ENCODE peak calls at places on chromosomes 2 and 18, in seven cellular contexts. One of them, this sample, is unnamed.

GRCh38 chr2:28507806-28508764 is 12.2 kb downstream of the PLB1 start:
- DNase-seq in GDM1: no peak
- DNase-seq in anterior cingulate cortex: no peak
- DNase-seq in NCI-H1694 treated with DMSO at 0.1 percent for 48 hours: no peak
- DNase-seq in skeletal muscle cell: no peak
- DNase-seq in NCI-H1105 treated with DMSO at 0.1 percent for 48 hours: no peak
- DNase-seq in T-cell: no peak
- DNase-seq in this sample: peak

GRCh38 chr2:216081487-216082387 is at the start of the genes PECR and TMEM169:
- DNase-seq in GDM1: peak
- DNase-seq in anterior cingulate cortex: peak
- DNase-seq in NCI-H1694 treated with DMSO at 0.1 percent for 48 hours: peak
- DNase-seq in skeletal muscle cell: no peak
- DNase-seq in NCI-H1105 treated with DMSO at 0.1 percent for 48 hours: peak
- DNase-seq in T-cell: peak
- DNase-seq in this sample: peak

GRCh38 chr18:4318311-4318710 is 136.8 kb downstream of the DLGAP1 start:
- DNase-seq in GDM1: no peak
- DNase-seq in anterior cingulate cortex: no peak
- DNase-seq in NCI-H1694 treated with DMSO at 0.1 percent for 48 hours: no peak
- DNase-seq in skeletal muscle cell: no peak
- DNase-seq in NCI-H1105 treated with DMSO at 0.1 percent for 48 hours: no peak
- DNase-seq in T-cell: no peak
- DNase-seq in this sample: no peak

GRCh38 chr2:53021828-53022227 is 745.8 kb upstream of the CHAC2 start:
- DNase-seq in GDM1: no peak
- DNase-seq in anterior cingulate cortex: no peak
- DNase-seq in NCI-H1694 treated with DMSO at 0.1 percent for 48 hours: no peak
- DNase-seq in skeletal muscle cell: no peak
- DNase-seq in NCI-H1105 treated with DMSO at 0.1 percent for 48 hours: no peak
- DNase-seq in T-cell: no peak
- DNase-seq in this sample: no peak

GRCh38 chr2:149040451-149040850 is 2.0 kb downstream of the LYPD6B start:
- DNase-seq in GDM1: no peak
- DNase-seq in anterior cingulate cortex: no peak
- DNase-seq in NCI-H1694 treated with DMSO at 0.1 percent for 48 hours: peak
- DNase-seq in skeletal muscle cell: no peak
- DNase-seq in NCI-H1105 treated with DMSO at 0.1 percent for 48 hours: no peak
- DNase-seq in T-cell: peak
- DNase-seq in this sample: no peak

GRCh38 chr2:189083088-189083487 is 96.5 kb downstream of the COL5A2 start:
- DNase-seq in GDM1: no peak
- DNase-seq in anterior cingulate cortex: no peak
- DNase-seq in NCI-H1694 treated with DMSO at 0.1 percent for 48 hours: no peak
- DNase-seq in skeletal muscle cell: no peak
- DNase-seq in NCI-H1105 treated with DMSO at 0.1 percent for 48 hours: no peak
- DNase-seq in T-cell: no peak
- DNase-seq in this sample: no peak

GRCh38 chr2:136135924-136136906 is 18.3 kb upstream of the CXCR4 start:
- DNase-seq in GDM1: no peak
- DNase-seq in anterior cingulate cortex: no peak
- DNase-seq in NCI-H1694 treated with DMSO at 0.1 percent for 48 hours: peak
- DNase-seq in skeletal muscle cell: no peak
- DNase-seq in NCI-H1105 treated with DMSO at 0.1 percent for 48 hours: peak
- DNase-seq in T-cell: peak
- DNase-seq in this sample: peak

GRCh38 chr18:48390641-48391040 is 18.5 kb downstream of the ZBTB7C start:
- DNase-seq in GDM1: no peak
- DNase-seq in anterior cingulate cortex: no peak
- DNase-seq in NCI-H1694 treated with DMSO at 0.1 percent for 48 hours: no peak
- DNase-seq in skeletal muscle cell: no peak
- DNase-seq in NCI-H1105 treated with DMSO at 0.1 percent for 48 hours: no peak
- DNase-seq in T-cell: no peak
- DNase-seq in this sample: no peak

GRCh38 chr2:170012773-170013172 is 165.2 kb upstream of the MYO3B start:
- DNase-seq in GDM1: no peak
- DNase-seq in anterior cingulate cortex: no peak
- DNase-seq in NCI-H1694 treated with DMSO at 0.1 percent for 48 hours: no peak
- DNase-seq in skeletal muscle cell: no peak
- DNase-seq in NCI-H1105 treated with DMSO at 0.1 percent for 48 hours: no peak
- DNase-seq in T-cell: no peak
- DNase-seq in this sample: no peak

GRCh38 chr2:106192752-106193490 is 1.2 kb downstream of the UXS1 start:
- DNase-seq in GDM1: no peak
- DNase-seq in anterior cingulate cortex: no peak
- DNase-seq in NCI-H1694 treated with DMSO at 0.1 percent for 48 hours: peak
- DNase-seq in skeletal muscle cell: peak
- DNase-seq in NCI-H1105 treated with DMSO at 0.1 percent for 48 hours: peak
- DNase-seq in T-cell: peak
- DNase-seq in this sample: peak

GRCh38 chr2:444937-445884 is 157.3 kb upstream of the ALKAL2 start:
- DNase-seq in GDM1: no peak
- DNase-seq in anterior cingulate cortex: no peak
- DNase-seq in NCI-H1694 treated with DMSO at 0.1 percent for 48 hours: no peak
- DNase-seq in skeletal muscle cell: no peak
- DNase-seq in NCI-H1105 treated with DMSO at 0.1 percent for 48 hours: no peak
- DNase-seq in T-cell: peak
- DNase-seq in this sample: no peak

GRCh38 chr2:40877734-40878288 is 425.9 kb upstream of the SLC8A1 start:
- DNase-seq in GDM1: no peak
- DNase-seq in anterior cingulate cortex: no peak
- DNase-seq in NCI-H1694 treated with DMSO at 0.1 percent for 48 hours: no peak
- DNase-seq in skeletal muscle cell: peak
- DNase-seq in NCI-H1105 treated with DMSO at 0.1 percent for 48 hours: no peak
- DNase-seq in T-cell: no peak
- DNase-seq in this sample: no peak

GRCh38 chr2:64337314-64337713 is 116.6 kb upstream of the LGALSL start:
- DNase-seq in GDM1: no peak
- DNase-seq in anterior cingulate cortex: no peak
- DNase-seq in NCI-H1694 treated with DMSO at 0.1 percent for 48 hours: no peak
- DNase-seq in skeletal muscle cell: no peak
- DNase-seq in NCI-H1105 treated with DMSO at 0.1 percent for 48 hours: no peak
- DNase-seq in T-cell: no peak
- DNase-seq in this sample: no peak

GRCh38 chr18:31101148-31102019 is 837 bp downstream of the DSC2 start:
- DNase-seq in GDM1: no peak
- DNase-seq in anterior cingulate cortex: peak
- DNase-seq in NCI-H1694 treated with DMSO at 0.1 percent for 48 hours: no peak
- DNase-seq in skeletal muscle cell: no peak
- DNase-seq in NCI-H1105 treated with DMSO at 0.1 percent for 48 hours: peak
- DNase-seq in T-cell: no peak
- DNase-seq in this sample: no peak

GRCh38 chr18:28984731-28985130 is 807.8 kb upstream of the CDH2 start:
- DNase-seq in GDM1: no peak
- DNase-seq in anterior cingulate cortex: no peak
- DNase-seq in NCI-H1694 treated with DMSO at 0.1 percent for 48 hours: no peak
- DNase-seq in skeletal muscle cell: peak
- DNase-seq in NCI-H1105 treated with DMSO at 0.1 percent for 48 hours: no peak
- DNase-seq in T-cell: no peak
- DNase-seq in this sample: no peak

GRCh38 chr2:203681978-203682377 is 24.5 kb upstream of the CD28 start:
- DNase-seq in GDM1: no peak
- DNase-seq in anterior cingulate cortex: no peak
- DNase-seq in NCI-H1694 treated with DMSO at 0.1 percent for 48 hours: no peak
- DNase-seq in skeletal muscle cell: no peak
- DNase-seq in NCI-H1105 treated with DMSO at 0.1 percent for 48 hours: no peak
- DNase-seq in T-cell: no peak
- DNase-seq in this sample: no peak

GRCh38 chr2:241499146-241499965 is 9.0 kb downstream of the STK25 start:
- DNase-seq in GDM1: no peak
- DNase-seq in anterior cingulate cortex: no peak
- DNase-seq in NCI-H1694 treated with DMSO at 0.1 percent for 48 hours: no peak
- DNase-seq in skeletal muscle cell: no peak
- DNase-seq in NCI-H1105 treated with DMSO at 0.1 percent for 48 hours: no peak
- DNase-seq in T-cell: no peak
- DNase-seq in this sample: no peak

GRCh38 chr2:67455219-67456142 is 58.3 kb downstream of the ETAA1 start:
- DNase-seq in GDM1: no peak
- DNase-seq in anterior cingulate cortex: no peak
- DNase-seq in NCI-H1694 treated with DMSO at 0.1 percent for 48 hours: no peak
- DNase-seq in skeletal muscle cell: no peak
- DNase-seq in NCI-H1105 treated with DMSO at 0.1 percent for 48 hours: no peak
- DNase-seq in T-cell: no peak
- DNase-seq in this sample: no peak

GRCh38 chr2:55498582-55498981 is 20.9 kb upstream of the CFAP36 start:
- DNase-seq in GDM1: no peak
- DNase-seq in anterior cingulate cortex: no peak
- DNase-seq in NCI-H1694 treated with DMSO at 0.1 percent for 48 hours: no peak
- DNase-seq in skeletal muscle cell: no peak
- DNase-seq in NCI-H1105 treated with DMSO at 0.1 percent for 48 hours: no peak
- DNase-seq in T-cell: no peak
- DNase-seq in this sample: no peak

GRCh38 chr18:34222396-34223163 is 2.1 kb downstream of the NOL4 start:
- DNase-seq in GDM1: no peak
- DNase-seq in anterior cingulate cortex: no peak
- DNase-seq in NCI-H1694 treated with DMSO at 0.1 percent for 48 hours: peak
- DNase-seq in skeletal muscle cell: no peak
- DNase-seq in NCI-H1105 treated with DMSO at 0.1 percent for 48 hours: peak
- DNase-seq in T-cell: no peak
- DNase-seq in this sample: no peak

GRCh38 chr2:217773539-217773938 is 229.3 kb downstream of the TNS1 start:
- DNase-seq in GDM1: no peak
- DNase-seq in anterior cingulate cortex: no peak
- DNase-seq in NCI-H1694 treated with DMSO at 0.1 percent for 48 hours: no peak
- DNase-seq in skeletal muscle cell: no peak
- DNase-seq in NCI-H1105 treated with DMSO at 0.1 percent for 48 hours: no peak
- DNase-seq in T-cell: no peak
- DNase-seq in this sample: no peak

GRCh38 chr18:22739789-22740188 is 193.3 kb upstream of the RBBP8 start:
- DNase-seq in GDM1: no peak
- DNase-seq in anterior cingulate cortex: no peak
- DNase-seq in NCI-H1694 treated with DMSO at 0.1 percent for 48 hours: no peak
- DNase-seq in skeletal muscle cell: no peak
- DNase-seq in NCI-H1105 treated with DMSO at 0.1 percent for 48 hours: no peak
- DNase-seq in T-cell: no peak
- DNase-seq in this sample: no peak

GRCh38 chr2:178119181-178119922 is 7.1 kb downstream of the RBM45 start:
- DNase-seq in GDM1: no peak
- DNase-seq in anterior cingulate cortex: no peak
- DNase-seq in NCI-H1694 treated with DMSO at 0.1 percent for 48 hours: peak
- DNase-seq in skeletal muscle cell: no peak
- DNase-seq in NCI-H1105 treated with DMSO at 0.1 percent for 48 hours: no peak
- DNase-seq in T-cell: no peak
- DNase-seq in this sample: no peak

GRCh38 chr18:37985126-37985525 is 419.5 kb upstream of the CELF4 start:
- DNase-seq in GDM1: no peak
- DNase-seq in anterior cingulate cortex: no peak
- DNase-seq in NCI-H1694 treated with DMSO at 0.1 percent for 48 hours: no peak
- DNase-seq in skeletal muscle cell: no peak
- DNase-seq in NCI-H1105 treated with DMSO at 0.1 percent for 48 hours: no peak
- DNase-seq in T-cell: no peak
- DNase-seq in this sample: no peak

GRCh38 chr2:85813978-85814801 is 60.4 kb downstream of the ATOH8 start:
- DNase-seq in GDM1: peak
- DNase-seq in anterior cingulate cortex: peak
- DNase-seq in NCI-H1694 treated with DMSO at 0.1 percent for 48 hours: peak
- DNase-seq in skeletal muscle cell: no peak
- DNase-seq in NCI-H1105 treated with DMSO at 0.1 percent for 48 hours: peak
- DNase-seq in T-cell: peak
- DNase-seq in this sample: peak

GRCh38 chr2:67082813-67083212 is 314.3 kb upstream of the ETAA1 start:
- DNase-seq in GDM1: no peak
- DNase-seq in anterior cingulate cortex: no peak
- DNase-seq in NCI-H1694 treated with DMSO at 0.1 percent for 48 hours: no peak
- DNase-seq in skeletal muscle cell: no peak
- DNase-seq in NCI-H1105 treated with DMSO at 0.1 percent for 48 hours: no peak
- DNase-seq in T-cell: no peak
- DNase-seq in this sample: no peak

GRCh38 chr18:8253943-8254342 is 355.3 kb upstream of the RAB12 start:
- DNase-seq in GDM1: no peak
- DNase-seq in anterior cingulate cortex: no peak
- DNase-seq in NCI-H1694 treated with DMSO at 0.1 percent for 48 hours: no peak
- DNase-seq in skeletal muscle cell: no peak
- DNase-seq in NCI-H1105 treated with DMSO at 0.1 percent for 48 hours: no peak
- DNase-seq in T-cell: no peak
- DNase-seq in this sample: no peak

GRCh38 chr2:219076253-219076652 is 15.5 kb upstream of the IHH start:
- DNase-seq in GDM1: no peak
- DNase-seq in anterior cingulate cortex: no peak
- DNase-seq in NCI-H1694 treated with DMSO at 0.1 percent for 48 hours: no peak
- DNase-seq in skeletal muscle cell: no peak
- DNase-seq in NCI-H1105 treated with DMSO at 0.1 percent for 48 hours: no peak
- DNase-seq in T-cell: no peak
- DNase-seq in this sample: no peak

GRCh38 chr2:205698556-205699282 is 16.4 kb downstream of the NRP2 start:
- DNase-seq in GDM1: no peak
- DNase-seq in anterior cingulate cortex: no peak
- DNase-seq in NCI-H1694 treated with DMSO at 0.1 percent for 48 hours: no peak
- DNase-seq in skeletal muscle cell: no peak
- DNase-seq in NCI-H1105 treated with DMSO at 0.1 percent for 48 hours: no peak
- DNase-seq in T-cell: no peak
- DNase-seq in this sample: no peak

GRCh38 chr2:48147719-48148118 is 241.4 kb upstream of the FBXO11 start:
- DNase-seq in GDM1: no peak
- DNase-seq in anterior cingulate cortex: no peak
- DNase-seq in NCI-H1694 treated with DMSO at 0.1 percent for 48 hours: no peak
- DNase-seq in skeletal muscle cell: no peak
- DNase-seq in NCI-H1105 treated with DMSO at 0.1 percent for 48 hours: no peak
- DNase-seq in T-cell: no peak
- DNase-seq in this sample: no peak

GRCh38 chr2:191976436-191976835 is 129.5 kb upstream of the CAVIN2 start:
- DNase-seq in GDM1: no peak
- DNase-seq in anterior cingulate cortex: no peak
- DNase-seq in NCI-H1694 treated with DMSO at 0.1 percent for 48 hours: no peak
- DNase-seq in skeletal muscle cell: peak
- DNase-seq in NCI-H1105 treated with DMSO at 0.1 percent for 48 hours: no peak
- DNase-seq in T-cell: no peak
- DNase-seq in this sample: no peak

GRCh38 chr2:33727361-33728032 is 128.4 kb upstream of the FAM98A start:
- DNase-seq in GDM1: no peak
- DNase-seq in anterior cingulate cortex: no peak
- DNase-seq in NCI-H1694 treated with DMSO at 0.1 percent for 48 hours: no peak
- DNase-seq in skeletal muscle cell: no peak
- DNase-seq in NCI-H1105 treated with DMSO at 0.1 percent for 48 hours: no peak
- DNase-seq in T-cell: no peak
- DNase-seq in this sample: no peak

GRCh38 chr18:34492652-34493051 is 217.4 kb upstream of the DTNA start:
- DNase-seq in GDM1: no peak
- DNase-seq in anterior cingulate cortex: no peak
- DNase-seq in NCI-H1694 treated with DMSO at 0.1 percent for 48 hours: peak
- DNase-seq in skeletal muscle cell: no peak
- DNase-seq in NCI-H1105 treated with DMSO at 0.1 percent for 48 hours: peak
- DNase-seq in T-cell: no peak
- DNase-seq in this sample: no peak

GRCh38 chr2:18378020-18378653 is 182.3 kb downstream of the RDH14 start:
- DNase-seq in GDM1: no peak
- DNase-seq in anterior cingulate cortex: no peak
- DNase-seq in NCI-H1694 treated with DMSO at 0.1 percent for 48 hours: peak
- DNase-seq in skeletal muscle cell: no peak
- DNase-seq in NCI-H1105 treated with DMSO at 0.1 percent for 48 hours: peak
- DNase-seq in T-cell: peak
- DNase-seq in this sample: no peak

GRCh38 chr2:1527153-1527992 is 114.1 kb downstream of the TPO start:
- DNase-seq in GDM1: no peak
- DNase-seq in anterior cingulate cortex: no peak
- DNase-seq in NCI-H1694 treated with DMSO at 0.1 percent for 48 hours: no peak
- DNase-seq in skeletal muscle cell: no peak
- DNase-seq in NCI-H1105 treated with DMSO at 0.1 percent for 48 hours: no peak
- DNase-seq in T-cell: no peak
- DNase-seq in this sample: no peak

GRCh38 chr2:155100261-155100660 is 401.8 kb downstream of the KCNJ3 start:
- DNase-seq in GDM1: no peak
- DNase-seq in anterior cingulate cortex: no peak
- DNase-seq in NCI-H1694 treated with DMSO at 0.1 percent for 48 hours: no peak
- DNase-seq in skeletal muscle cell: no peak
- DNase-seq in NCI-H1105 treated with DMSO at 0.1 percent for 48 hours: no peak
- DNase-seq in T-cell: no peak
- DNase-seq in this sample: no peak

GRCh38 chr18:76801567-76802505 is 20.5 kb upstream of the ZNF236 start:
- DNase-seq in GDM1: peak
- DNase-seq in anterior cingulate cortex: peak
- DNase-seq in NCI-H1694 treated with DMSO at 0.1 percent for 48 hours: peak
- DNase-seq in skeletal muscle cell: no peak
- DNase-seq in NCI-H1105 treated with DMSO at 0.1 percent for 48 hours: peak
- DNase-seq in T-cell: peak
- DNase-seq in this sample: peak

This sample was measured in natural killer cell.